ENCODE peak calls at places on chromosomes 6 and 20, in eight cellular contexts. One of them, this sample, is unnamed.

GRCh38 chr20:21944227-21944626 is 238.8 kb downstream of the PAX1 start:
- DNase-seq in ovary: no peak
- DNase-seq in sigmoid colon: no peak
- DNase-seq in A549: no peak
- DNase-seq in transverse colon: no peak
- DNase-seq in upper lobe of left lung: no peak
- DNase-seq in GM12878: no peak
- DNase-seq in H1: no peak
- DNase-seq in this sample: no peak

GRCh38 chr6:2396292-2396691 is 150.9 kb upstream of the GMDS start:
- DNase-seq in ovary: no peak
- DNase-seq in sigmoid colon: no peak
- DNase-seq in A549: no peak
- DNase-seq in transverse colon: no peak
- DNase-seq in upper lobe of left lung: no peak
- DNase-seq in GM12878: no peak
- DNase-seq in H1: no peak
- DNase-seq in this sample: no peak

GRCh38 chr6:49923826-49924225 is 40.1 kb downstream of the DEFB114 start:
- DNase-seq in ovary: no peak
- DNase-seq in sigmoid colon: no peak
- DNase-seq in A549: no peak
- DNase-seq in transverse colon: no peak
- DNase-seq in upper lobe of left lung: no peak
- DNase-seq in GM12878: no peak
- DNase-seq in H1: no peak
- DNase-seq in this sample: no peak

GRCh38 chr6:37882724-37883413 is 63.3 kb downstream of the ZFAND3 start:
- DNase-seq in ovary: no peak
- DNase-seq in sigmoid colon: no peak
- DNase-seq in A549: no peak
- DNase-seq in transverse colon: no peak
- DNase-seq in upper lobe of left lung: no peak
- DNase-seq in GM12878: no peak
- DNase-seq in H1: no peak
- DNase-seq in this sample: no peak

GRCh38 chr6:120056085-120056484 is 706.5 kb upstream of the MAN1A1 start:
- DNase-seq in ovary: no peak
- DNase-seq in sigmoid colon: no peak
- DNase-seq in A549: no peak
- DNase-seq in transverse colon: no peak
- DNase-seq in upper lobe of left lung: no peak
- DNase-seq in GM12878: no peak
- DNase-seq in H1: peak
- DNase-seq in this sample: no peak

GRCh38 chr20:33299111-33299603 is 16.1 kb downstream of the BPIFB1 start:
- DNase-seq in ovary: peak
- DNase-seq in sigmoid colon: peak
- DNase-seq in A549: peak
- DNase-seq in transverse colon: peak
- DNase-seq in upper lobe of left lung: peak
- DNase-seq in GM12878: no peak
- DNase-seq in H1: peak
- DNase-seq in this sample: peak

GRCh38 chr6:73732845-73733675 is 37.1 kb downstream of the CD109 start:
- DNase-seq in ovary: peak
- DNase-seq in sigmoid colon: peak
- DNase-seq in A549: peak
- DNase-seq in transverse colon: peak
- DNase-seq in upper lobe of left lung: peak
- DNase-seq in GM12878: peak
- DNase-seq in H1: peak
- DNase-seq in this sample: peak

GRCh38 chr6:127216821-127217789 is 49.6 kb upstream of the RNF146 start:
- DNase-seq in ovary: no peak
- DNase-seq in sigmoid colon: no peak
- DNase-seq in A549: no peak
- DNase-seq in transverse colon: no peak
- DNase-seq in upper lobe of left lung: no peak
- DNase-seq in GM12878: no peak
- DNase-seq in H1: no peak
- DNase-seq in this sample: no peak

GRCh38 chr6:134424795-134425163 is 106.9 kb upstream of the SGK1 start:
- DNase-seq in ovary: no peak
- DNase-seq in sigmoid colon: no peak
- DNase-seq in A549: no peak
- DNase-seq in transverse colon: no peak
- DNase-seq in upper lobe of left lung: no peak
- DNase-seq in GM12878: no peak
- DNase-seq in H1: no peak
- DNase-seq in this sample: no peak

GRCh38 chr20:5127859-5128409 is 1.1 kb downstream of the CDS2 start:
- DNase-seq in ovary: no peak
- DNase-seq in sigmoid colon: no peak
- DNase-seq in A549: no peak
- DNase-seq in transverse colon: no peak
- DNase-seq in upper lobe of left lung: peak
- DNase-seq in GM12878: no peak
- DNase-seq in H1: no peak
- DNase-seq in this sample: no peak

GRCh38 chr20:51388227-51388626 is 154.3 kb downstream of the NFATC2 start:
- DNase-seq in ovary: no peak
- DNase-seq in sigmoid colon: no peak
- DNase-seq in A549: no peak
- DNase-seq in transverse colon: no peak
- DNase-seq in upper lobe of left lung: no peak
- DNase-seq in GM12878: no peak
- DNase-seq in H1: no peak
- DNase-seq in this sample: no peak

GRCh38 chr6:21914121-21914973 is 320.8 kb downstream of the SOX4 start:
- DNase-seq in ovary: no peak
- DNase-seq in sigmoid colon: no peak
- DNase-seq in A549: no peak
- DNase-seq in transverse colon: peak
- DNase-seq in upper lobe of left lung: peak
- DNase-seq in GM12878: no peak
- DNase-seq in H1: no peak
- DNase-seq in this sample: peak

GRCh38 chr6:39424831-39425230 is 102.3 kb upstream of the KCNK16 start:
- DNase-seq in ovary: no peak
- DNase-seq in sigmoid colon: no peak
- DNase-seq in A549: no peak
- DNase-seq in transverse colon: no peak
- DNase-seq in upper lobe of left lung: no peak
- DNase-seq in GM12878: no peak
- DNase-seq in H1: no peak
- DNase-seq in this sample: no peak

GRCh38 chr6:27293436-27294152 is 18.5 kb downstream of the POM121L2 start:
- DNase-seq in ovary: no peak
- DNase-seq in sigmoid colon: no peak
- DNase-seq in A549: no peak
- DNase-seq in transverse colon: no peak
- DNase-seq in upper lobe of left lung: no peak
- DNase-seq in GM12878: no peak
- DNase-seq in H1: peak
- DNase-seq in this sample: no peak

GRCh38 chr6:169766232-169766631 is 14.8 kb downstream of the ERMARD start:
- DNase-seq in ovary: no peak
- DNase-seq in sigmoid colon: no peak
- DNase-seq in A549: no peak
- DNase-seq in transverse colon: no peak
- DNase-seq in upper lobe of left lung: no peak
- DNase-seq in GM12878: no peak
- DNase-seq in H1: no peak
- DNase-seq in this sample: no peak
- TF ChIP-seq EP300 in ovary: no peak
- TF ChIP-seq EP300 in sigmoid colon: no peak
- TF ChIP-seq EP300 in A549: no peak
- TF ChIP-seq EP300 in transverse colon: no peak
- TF ChIP-seq EP300 in upper lobe of left lung: no peak
- TF ChIP-seq EP300 in GM12878: no peak
- TF ChIP-seq EP300 in H1: no peak
- TF ChIP-seq EP300 in this sample: no peak

GRCh38 chr6:75602164-75602896 is 650 bp downstream of the SENP6 start:
- DNase-seq in ovary: peak
- DNase-seq in sigmoid colon: peak
- DNase-seq in A549: no peak
- DNase-seq in transverse colon: peak
- DNase-seq in upper lobe of left lung: peak
- DNase-seq in GM12878: no peak
- DNase-seq in H1: peak
- DNase-seq in this sample: no peak

GRCh38 chr6:75604294-75604693 is 2.6 kb downstream of the SENP6 start:
- DNase-seq in ovary: no peak
- DNase-seq in sigmoid colon: no peak
- DNase-seq in A549: no peak
- DNase-seq in transverse colon: no peak
- DNase-seq in upper lobe of left lung: no peak
- DNase-seq in GM12878: no peak
- DNase-seq in H1: no peak
- DNase-seq in this sample: no peak

GRCh38 chr6:75602897-75603395 is 1.3 kb downstream of the SENP6 start:
- DNase-seq in ovary: no peak
- DNase-seq in sigmoid colon: no peak
- DNase-seq in A549: no peak
- DNase-seq in transverse colon: no peak
- DNase-seq in upper lobe of left lung: no peak
- DNase-seq in GM12878: no peak
- DNase-seq in H1: no peak
- DNase-seq in this sample: no peak

GRCh38 chr6:75601608-75602163 is at the start of gene SENP6:
- DNase-seq in ovary: peak
- DNase-seq in sigmoid colon: peak
- DNase-seq in A549: peak
- DNase-seq in transverse colon: peak
- DNase-seq in upper lobe of left lung: peak
- DNase-seq in GM12878: no peak
- DNase-seq in H1: peak
- DNase-seq in this sample: peak

DNA sequence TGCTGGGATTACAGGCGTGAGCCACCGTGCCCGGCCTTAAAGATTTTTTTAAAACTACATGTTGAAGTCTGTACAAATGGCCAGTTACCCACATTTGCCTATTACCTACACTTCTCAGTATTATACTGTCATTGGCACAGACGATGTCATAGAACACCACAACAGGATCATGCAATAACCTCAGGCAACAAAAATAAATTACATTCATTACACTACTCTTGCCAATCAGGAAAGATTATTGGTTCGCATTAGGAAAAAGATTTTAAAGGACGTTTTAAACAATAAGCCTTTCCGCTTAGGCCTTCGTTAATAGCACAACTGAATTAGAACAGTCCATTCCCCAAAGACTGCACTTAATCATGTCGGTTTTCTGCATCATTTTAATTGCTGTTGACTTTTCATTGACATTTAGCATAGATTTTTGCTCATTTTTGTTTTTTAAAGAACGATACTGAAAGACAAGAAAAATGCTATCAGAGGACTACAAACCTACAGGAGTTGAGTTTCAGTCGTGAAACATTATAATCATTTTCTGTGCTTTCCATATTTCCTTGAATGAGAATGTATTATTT is 900 bp upstream of the SENP6 start:
- DNase-seq in ovary: no peak
- DNase-seq in sigmoid colon: no peak
- DNase-seq in A549: no peak
- DNase-seq in transverse colon: no peak
- DNase-seq in upper lobe of left lung: no peak
- DNase-seq in GM12878: no peak
- DNase-seq in H1: no peak
- DNase-seq in this sample: no peak
- TF ChIP-seq EP300 in ovary: no peak
- TF ChIP-seq EP300 in sigmoid colon: no peak
- TF ChIP-seq EP300 in A549: no peak
- TF ChIP-seq EP300 in transverse colon: no peak
- TF ChIP-seq EP300 in upper lobe of left lung: no peak
- TF ChIP-seq EP300 in GM12878: no peak
- TF ChIP-seq EP300 in H1: no peak
- TF ChIP-seq EP300 in this sample: no peak

DNA sequence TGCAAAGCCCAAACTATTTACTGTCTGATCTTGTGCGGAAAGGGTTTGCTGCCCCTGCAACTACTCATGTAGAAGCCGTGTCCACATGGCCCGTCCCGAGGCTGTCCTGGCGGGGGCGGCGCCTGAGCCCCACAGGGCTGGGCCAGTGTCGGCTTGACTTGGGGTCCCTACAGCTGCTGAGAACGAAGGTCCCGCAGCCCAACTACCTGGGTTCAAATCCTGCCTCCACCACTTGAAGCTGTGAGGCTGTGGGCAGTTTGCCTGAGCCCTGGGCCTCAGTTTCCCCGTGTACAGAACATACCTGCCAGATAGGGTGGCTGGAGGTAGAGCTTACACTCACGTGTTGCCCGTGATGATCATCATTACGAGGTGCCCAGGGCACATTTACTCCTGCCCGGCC is 111.1 kb downstream of the SULF2 start:
- DNase-seq in ovary: no peak
- DNase-seq in sigmoid colon: no peak
- DNase-seq in A549: no peak
- DNase-seq in transverse colon: no peak
- DNase-seq in upper lobe of left lung: no peak
- DNase-seq in GM12878: no peak
- DNase-seq in H1: no peak
- DNase-seq in this sample: no peak
- TF ChIP-seq EP300 in ovary: no peak
- TF ChIP-seq EP300 in sigmoid colon: no peak
- TF ChIP-seq EP300 in A549: no peak
- TF ChIP-seq EP300 in transverse colon: no peak
- TF ChIP-seq EP300 in upper lobe of left lung: no peak
- TF ChIP-seq EP300 in GM12878: no peak
- TF ChIP-seq EP300 in H1: no peak
- TF ChIP-seq EP300 in this sample: no peak

GRCh38 chr6:161745594-161745993 is 471.7 kb upstream of the AGPAT4 start:
- DNase-seq in ovary: no peak
- DNase-seq in sigmoid colon: no peak
- DNase-seq in A549: no peak
- DNase-seq in transverse colon: no peak
- DNase-seq in upper lobe of left lung: no peak
- DNase-seq in GM12878: no peak
- DNase-seq in H1: no peak
- DNase-seq in this sample: no peak

GRCh38 chr6:161748535-161749386 is 474.9 kb upstream of the AGPAT4 start:
- DNase-seq in ovary: no peak
- DNase-seq in sigmoid colon: no peak
- DNase-seq in A549: peak
- DNase-seq in transverse colon: peak
- DNase-seq in upper lobe of left lung: no peak
- DNase-seq in GM12878: no peak
- DNase-seq in H1: peak
- DNase-seq in this sample: peak

GRCh38 chr6:161745128-161745527 is 471.3 kb upstream of the AGPAT4 start:
- DNase-seq in ovary: no peak
- DNase-seq in sigmoid colon: no peak
- DNase-seq in A549: no peak
- DNase-seq in transverse colon: no peak
- DNase-seq in upper lobe of left lung: no peak
- DNase-seq in GM12878: no peak
- DNase-seq in H1: no peak
- DNase-seq in this sample: no peak

GRCh38 chr6:161750677-161751076 is 476.8 kb upstream of the AGPAT4 start:
- DNase-seq in ovary: no peak
- DNase-seq in sigmoid colon: no peak
- DNase-seq in A549: no peak
- DNase-seq in transverse colon: no peak
- DNase-seq in upper lobe of left lung: no peak
- DNase-seq in GM12878: no peak
- DNase-seq in H1: no peak
- DNase-seq in this sample: no peak

GRCh38 chr6:161749576-161749975 is 475.7 kb upstream of the AGPAT4 start:
- DNase-seq in ovary: no peak
- DNase-seq in sigmoid colon: no peak
- DNase-seq in A549: no peak
- DNase-seq in transverse colon: no peak
- DNase-seq in upper lobe of left lung: no peak
- DNase-seq in GM12878: no peak
- DNase-seq in H1: no peak
- DNase-seq in this sample: no peak
- TF ChIP-seq EP300 in ovary: no peak
- TF ChIP-seq EP300 in sigmoid colon: no peak
- TF ChIP-seq EP300 in A549: no peak
- TF ChIP-seq EP300 in transverse colon: no peak
- TF ChIP-seq EP300 in upper lobe of left lung: no peak
- TF ChIP-seq EP300 in GM12878: no peak
- TF ChIP-seq EP300 in H1: no peak
- TF ChIP-seq EP300 in this sample: no peak